ENCODE peak calls at places on chromosomes 4 and X, in nine cellular contexts. One of them, this sample, is unnamed.

GRCh38 chr4:7362341-7362740 is 72.4 kb downstream of the PSAPL1 start:
- DNase-seq in astrocyte: no peak
- DNase-seq in neural progenitor cell: no peak
- DNase-seq in MM.1S: no peak
- DNase-seq in pancreas: no peak
- DNase-seq in dorsolateral prefrontal cortex: peak
- DNase-seq in AG04450: no peak
- DNase-seq in left lung: no peak
- DNase-seq in body of pancreas: no peak
- DNase-seq in this sample: no peak

GRCh38 chr4:1170805-1171305 is 1.5 kb downstream of the SPON2 start:
- DNase-seq in astrocyte: no peak
- DNase-seq in neural progenitor cell: no peak
- DNase-seq in MM.1S: no peak
- DNase-seq in pancreas: peak
- DNase-seq in dorsolateral prefrontal cortex: no peak
- DNase-seq in AG04450: no peak
- DNase-seq in left lung: no peak
- DNase-seq in body of pancreas: no peak
- DNase-seq in this sample: no peak

GRCh38 chr4:39613093-39613656 is 25.5 kb downstream of the SMIM14 start:
- DNase-seq in astrocyte: peak
- DNase-seq in neural progenitor cell: no peak
- DNase-seq in MM.1S: no peak
- DNase-seq in pancreas: no peak
- DNase-seq in dorsolateral prefrontal cortex: no peak
- DNase-seq in AG04450: no peak
- DNase-seq in left lung: no peak
- DNase-seq in body of pancreas: no peak
- DNase-seq in this sample: no peak

GRCh38 chr4:176340871-176341685 is 21.3 kb downstream of the SPCS3 start:
- DNase-seq in astrocyte: no peak
- DNase-seq in neural progenitor cell: peak
- DNase-seq in MM.1S: peak
- DNase-seq in pancreas: no peak
- DNase-seq in dorsolateral prefrontal cortex: no peak
- DNase-seq in AG04450: no peak
- DNase-seq in left lung: no peak
- DNase-seq in body of pancreas: no peak
- DNase-seq in this sample: no peak

GRCh38 chr4:82372874-82373815 is 646 bp downstream of the HNRNPD start:
- DNase-seq in astrocyte: peak
- DNase-seq in neural progenitor cell: peak
- DNase-seq in MM.1S: peak
- DNase-seq in pancreas: peak
- DNase-seq in dorsolateral prefrontal cortex: peak
- DNase-seq in AG04450: no peak
- DNase-seq in left lung: peak
- DNase-seq in body of pancreas: peak
- DNase-seq in this sample: peak

GRCh38 chr4:7156273-7157139 is 35.8 kb upstream of the SORCS2 start:
- DNase-seq in astrocyte: no peak
- DNase-seq in neural progenitor cell: peak
- DNase-seq in MM.1S: no peak
- DNase-seq in pancreas: no peak
- DNase-seq in dorsolateral prefrontal cortex: peak
- DNase-seq in AG04450: no peak
- DNase-seq in left lung: peak
- DNase-seq in body of pancreas: peak
- DNase-seq in this sample: no peak

GRCh38 chr4:142549726-142550463 is 296.2 kb downstream of the INPP4B start:
- DNase-seq in astrocyte: peak
- DNase-seq in neural progenitor cell: no peak
- DNase-seq in MM.1S: no peak
- DNase-seq in pancreas: no peak
- DNase-seq in dorsolateral prefrontal cortex: no peak
- DNase-seq in AG04450: peak
- DNase-seq in left lung: no peak
- DNase-seq in body of pancreas: peak
- DNase-seq in this sample: no peak

GRCh38 chrX:125205918-125206665 is 113.6 kb upstream of the TEX13C start:
- DNase-seq in astrocyte: no peak
- DNase-seq in neural progenitor cell: peak
- DNase-seq in MM.1S: no peak
- DNase-seq in pancreas: no peak
- DNase-seq in dorsolateral prefrontal cortex: no peak
- DNase-seq in AG04450: no peak
- DNase-seq in left lung: no peak
- DNase-seq in body of pancreas: peak
- DNase-seq in this sample: no peak

GRCh38 chr4:88341227-88342192 is 37.1 kb upstream of the HERC6 start:
- DNase-seq in astrocyte: peak
- DNase-seq in neural progenitor cell: no peak
- DNase-seq in MM.1S: no peak
- DNase-seq in pancreas: no peak
- DNase-seq in dorsolateral prefrontal cortex: peak
- DNase-seq in AG04450: peak
- DNase-seq in left lung: no peak
- DNase-seq in body of pancreas: peak
- DNase-seq in this sample: no peak

GRCh38 chr4:92387459-92388069 is 83.8 kb downstream of the GRID2 start:
- DNase-seq in astrocyte: peak
- DNase-seq in neural progenitor cell: peak
- DNase-seq in MM.1S: peak
- DNase-seq in pancreas: no peak
- DNase-seq in dorsolateral prefrontal cortex: no peak
- DNase-seq in AG04450: peak
- DNase-seq in left lung: no peak
- DNase-seq in body of pancreas: peak
- DNase-seq in this sample: no peak

GRCh38 chrX:129791961-129792570 is 12.3 kb downstream of the SASH3 start:
- DNase-seq in astrocyte: no peak
- DNase-seq in neural progenitor cell: no peak
- DNase-seq in MM.1S: no peak
- DNase-seq in pancreas: no peak
- DNase-seq in dorsolateral prefrontal cortex: no peak
- DNase-seq in AG04450: no peak
- DNase-seq in left lung: no peak
- DNase-seq in body of pancreas: no peak
- DNase-seq in this sample: no peak
- TF ChIP-seq CTCF in astrocyte: no peak
- TF ChIP-seq CTCF in neural progenitor cell: no peak
- TF ChIP-seq CTCF in MM.1S: no peak
- TF ChIP-seq CTCF in pancreas: no peak
- TF ChIP-seq CTCF in dorsolateral prefrontal cortex: no peak
- TF ChIP-seq CTCF in AG04450: no peak
- TF ChIP-seq CTCF in left lung: no peak
- TF ChIP-seq CTCF in body of pancreas: no peak
- TF ChIP-seq CTCF in this sample: no peak

GRCh38 chrX:154093965-154094364 is 3.6 kb downstream of the MECP2 start:
- DNase-seq in astrocyte: no peak
- DNase-seq in neural progenitor cell: no peak
- DNase-seq in MM.1S: no peak
- DNase-seq in pancreas: no peak
- DNase-seq in dorsolateral prefrontal cortex: no peak
- DNase-seq in AG04450: no peak
- DNase-seq in left lung: no peak
- DNase-seq in body of pancreas: no peak
- DNase-seq in this sample: no peak
- H3K4me3 ChIP-seq in astrocyte: no peak
- H3K4me3 ChIP-seq in neural progenitor cell: peak
- H3K4me3 ChIP-seq in MM.1S: no peak
- H3K4me3 ChIP-seq in pancreas: no peak
- H3K4me3 ChIP-seq in dorsolateral prefrontal cortex: peak
- H3K4me3 ChIP-seq in AG04450: no peak
- H3K4me3 ChIP-seq in left lung: no peak
- H3K4me3 ChIP-seq in body of pancreas: no peak
- H3K4me3 ChIP-seq in this sample: no peak

GRCh38 chr4:16284050-16284449 is 57.8 kb upstream of the TAPT1 start:
- DNase-seq in astrocyte: no peak
- DNase-seq in neural progenitor cell: no peak
- DNase-seq in MM.1S: no peak
- DNase-seq in pancreas: no peak
- DNase-seq in dorsolateral prefrontal cortex: no peak
- DNase-seq in AG04450: no peak
- DNase-seq in left lung: no peak
- DNase-seq in body of pancreas: no peak
- DNase-seq in this sample: no peak
- TF ChIP-seq CTCF in astrocyte: no peak
- TF ChIP-seq CTCF in neural progenitor cell: no peak
- TF ChIP-seq CTCF in MM.1S: no peak
- TF ChIP-seq CTCF in pancreas: no peak
- TF ChIP-seq CTCF in dorsolateral prefrontal cortex: no peak
- TF ChIP-seq CTCF in AG04450: no peak
- TF ChIP-seq CTCF in left lung: no peak
- TF ChIP-seq CTCF in body of pancreas: no peak
- TF ChIP-seq CTCF in this sample: no peak

DNA sequence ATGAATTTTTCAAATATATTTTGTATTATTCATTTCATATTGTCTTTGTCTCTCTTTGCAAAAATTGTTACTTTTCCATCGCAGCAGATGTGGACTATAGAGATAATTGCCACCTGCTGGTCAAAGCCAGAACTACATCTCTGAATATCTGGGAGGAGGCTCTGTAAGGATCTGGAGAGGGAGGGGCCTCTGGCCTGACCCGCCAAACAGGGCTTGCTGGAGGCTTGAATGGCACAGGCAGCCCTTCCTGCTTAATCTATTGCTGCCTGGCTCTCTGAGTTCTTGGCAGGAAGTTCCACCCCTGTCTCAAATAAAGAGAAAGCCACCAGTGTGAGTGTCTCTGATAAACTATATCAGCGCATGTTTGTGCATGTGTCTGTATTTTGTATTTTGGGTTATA is 132.4 kb downstream of the ZMAT1 start:
- DNase-seq in astrocyte: peak
- DNase-seq in neural progenitor cell: peak
- DNase-seq in MM.1S: peak
- DNase-seq in pancreas: peak
- DNase-seq in dorsolateral prefrontal cortex: peak
- DNase-seq in AG04450: peak
- DNase-seq in left lung: peak
- DNase-seq in body of pancreas: peak
- DNase-seq in this sample: peak
- H3K4me3 ChIP-seq in astrocyte: no peak
- H3K4me3 ChIP-seq in neural progenitor cell: peak
- H3K4me3 ChIP-seq in MM.1S: peak
- H3K4me3 ChIP-seq in pancreas: peak
- H3K4me3 ChIP-seq in dorsolateral prefrontal cortex: peak
- H3K4me3 ChIP-seq in AG04450: peak
- H3K4me3 ChIP-seq in left lung: no peak
- H3K4me3 ChIP-seq in body of pancreas: no peak
- H3K4me3 ChIP-seq in this sample: no peak

GRCh38 chrX:77275392-77275791 is 171.8 kb upstream of the FGF16 start:
- DNase-seq in astrocyte: no peak
- DNase-seq in neural progenitor cell: no peak
- DNase-seq in MM.1S: no peak
- DNase-seq in pancreas: no peak
- DNase-seq in dorsolateral prefrontal cortex: no peak
- DNase-seq in AG04450: no peak
- DNase-seq in left lung: no peak
- DNase-seq in body of pancreas: no peak
- DNase-seq in this sample: no peak

DNA sequence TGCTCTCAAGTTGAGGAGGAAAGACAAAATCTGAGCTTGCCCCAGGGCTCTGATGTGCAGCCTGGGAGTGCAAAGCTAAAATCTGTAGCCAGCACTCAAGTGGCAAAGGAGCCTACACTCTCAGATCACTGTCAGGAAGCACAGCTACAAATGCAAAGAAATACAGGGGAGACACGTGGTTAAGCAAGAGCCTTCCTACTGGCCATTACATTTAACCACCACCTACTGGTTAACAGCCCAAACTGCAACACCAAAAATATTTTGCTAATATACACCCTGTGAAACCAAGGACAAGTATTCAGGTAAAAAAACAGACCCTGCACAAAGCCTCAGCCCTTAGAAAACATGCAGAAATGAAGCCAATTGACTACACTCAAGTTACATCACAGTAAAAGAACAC is 170.4 kb upstream of the FGF16 start:
- DNase-seq in astrocyte: no peak
- DNase-seq in neural progenitor cell: no peak
- DNase-seq in MM.1S: peak
- DNase-seq in pancreas: no peak
- DNase-seq in dorsolateral prefrontal cortex: no peak
- DNase-seq in AG04450: no peak
- DNase-seq in left lung: no peak
- DNase-seq in body of pancreas: no peak
- DNase-seq in this sample: no peak
- TF ChIP-seq CTCF in astrocyte: no peak
- TF ChIP-seq CTCF in neural progenitor cell: peak
- TF ChIP-seq CTCF in MM.1S: no peak
- TF ChIP-seq CTCF in pancreas: no peak
- TF ChIP-seq CTCF in dorsolateral prefrontal cortex: no peak
- TF ChIP-seq CTCF in AG04450: no peak
- TF ChIP-seq CTCF in left lung: no peak
- TF ChIP-seq CTCF in body of pancreas: no peak
- TF ChIP-seq CTCF in this sample: no peak

GRCh38 chrX:51803833-51804232 is 60.6 kb downstream of the GSPT2 start:
- DNase-seq in astrocyte: no peak
- DNase-seq in neural progenitor cell: no peak
- DNase-seq in MM.1S: no peak
- DNase-seq in pancreas: no peak
- DNase-seq in dorsolateral prefrontal cortex: no peak
- DNase-seq in AG04450: no peak
- DNase-seq in left lung: no peak
- DNase-seq in body of pancreas: no peak
- DNase-seq in this sample: no peak
- H3K4me3 ChIP-seq in astrocyte: peak
- H3K4me3 ChIP-seq in neural progenitor cell: peak
- H3K4me3 ChIP-seq in MM.1S: peak
- H3K4me3 ChIP-seq in pancreas: no peak
- H3K4me3 ChIP-seq in dorsolateral prefrontal cortex: peak
- H3K4me3 ChIP-seq in AG04450: peak
- H3K4me3 ChIP-seq in left lung: peak
- H3K4me3 ChIP-seq in body of pancreas: no peak
- H3K4me3 ChIP-seq in this sample: peak